ENCODE peak calls at places on chromosomes 3 and 15, in nine cellular contexts. I is epithelial cell of esophagus, T is tibial artery, V is omental fat pad, D is astrocyte, S is RWPE1, G is psoas muscle, R is dorsolateral prefrontal cortex, F is left ventricle myocardium inferior. N is an unnamed sample.

GRCh38 chr3:153052096-153052460 is 109.9 kb upstream of the RAP2B start:
- DNase-seq in I (peak; percentile 99), T (no peak), V (no peak), D (peak; percentile 97), S (peak; percentile 82), G (no peak), R (no peak), F (no peak), N (peak; percentile 75)

GRCh38 chr15:77553257-77553656 is 79.5 kb downstream of the LINGO1 start:
- DNase-seq in I (no peak), T (no peak), V (no peak), D (no peak), S (no peak), G (no peak), R (no peak), F (no peak), N (no peak)

GRCh38 chr15:88218557-88219214 is 37.9 kb downstream of the NTRK3 start:
- DNase-seq in I (no peak), T (no peak), V (no peak), D (no peak), S (no peak), G (no peak), R (no peak), F (no peak), N (no peak)

GRCh38 chr3:37741644-37742043 is 120.0 kb upstream of the CTDSPL start:
- DNase-seq in I (peak; percentile 49), T (peak; percentile 64), V (no peak), D (no peak), S (peak; percentile 7), G (peak; percentile 49), R (peak; percentile 62), F (peak; percentile 63), N (peak; percentile 77)

GRCh38 chr15:81480645-81481053 is 106.6 kb upstream of the TMC3 start:
- DNase-seq in I (peak; percentile 67), T (no peak), V (no peak), D (peak; percentile 19), S (peak; percentile 34), G (no peak), R (no peak), F (no peak), N (no peak)

GRCh38 chr3:66553714-66554113 is 52.9 kb upstream of the LRIG1 start:
- DNase-seq in I (no peak), T (no peak), V (no peak), D (no peak), S (no peak), G (no peak), R (no peak), F (no peak), N (no peak)

GRCh38 chr3:150349314-150350097 is 58.6 kb upstream of the TSC22D2 start:
- DNase-seq in I (peak; percentile 46), T (no peak), V (no peak), D (no peak), S (no peak), G (peak; percentile 21), R (peak; percentile 86), F (peak; percentile 69), N (no peak)

GRCh38 chr15:77016321-77016695 is 21.4 kb downstream of the PSTPIP1 start:
- DNase-seq in I (no peak), T (no peak), V (no peak), D (no peak), S (no peak), G (peak; percentile 3), R (no peak), F (no peak), N (no peak)

GRCh38 chr3:64332461-64333350 is 107.4 kb upstream of the PRICKLE2 start:
- DNase-seq in I (no peak), T (no peak), V (no peak), D (peak; percentile 67), S (no peak), G (no peak), R (no peak), F (no peak), N (no peak)

GRCh38 chr3:55860040-55860439 is 372.9 kb upstream of the WNT5A start:
- DNase-seq in I (no peak), T (no peak), V (no peak), D (peak; percentile 6), S (no peak), G (no peak), R (no peak), F (no peak), N (no peak)

GRCh38 chr3:1953519-1953918 is 145.1 kb upstream of the CNTN4 start:
- DNase-seq in I (no peak), T (no peak), V (no peak), D (no peak), S (no peak), G (no peak), R (peak; percentile 55), F (no peak), N (no peak)

GRCh38 chr3:71709908-71710511 is 15.2 kb downstream of the EIF4E3 start:
- DNase-seq in I (no peak), T (no peak), V (no peak), D (no peak), S (no peak), G (no peak), R (no peak), F (no peak), N (no peak)

GRCh38 chr3:55790596-55791350 is 303.7 kb upstream of the WNT5A start:
- DNase-seq in I (no peak), T (no peak), V (no peak), D (peak; percentile 5), S (no peak), G (no peak), R (no peak), F (no peak), N (no peak)

GRCh38 chr3:104768886-104769285 is 597.8 kb upstream of the ALCAM start:
- DNase-seq in I (no peak), T (no peak), V (no peak), D (peak; percentile 55), S (no peak), G (no peak), R (no peak), F (no peak), N (no peak)

GRCh38 chr15:40754574-40754882 is 526 bp downstream of the RMDN3 start:
- DNase-seq in I (peak; percentile 57), T (no peak), V (no peak), D (no peak), S (no peak), G (no peak), R (no peak), F (no peak), N (no peak)

DNA sequence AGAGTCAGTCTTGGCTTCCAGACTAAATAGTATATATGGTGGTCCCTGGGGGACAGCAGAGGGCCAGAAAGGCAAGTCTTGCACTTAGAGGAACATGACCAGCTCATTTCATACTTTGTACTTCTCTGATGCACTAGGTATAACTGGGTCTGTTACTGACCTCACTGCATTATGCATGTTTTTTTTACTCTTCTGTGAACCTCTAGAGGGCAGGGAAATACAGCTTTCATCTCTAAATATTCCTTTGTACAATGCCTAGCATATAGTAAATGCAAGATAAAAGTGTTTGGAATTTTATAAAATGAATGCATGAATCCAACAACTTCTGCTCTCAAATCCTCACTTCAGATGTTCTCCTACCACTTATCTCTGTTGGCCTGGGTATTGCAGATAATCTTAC is 23.4 kb upstream of the ARL14 start:
- DNase-seq in I (no peak), T (no peak), V (no peak), D (no peak), S (no peak), G (no peak), R (no peak), F (no peak), N (no peak)
- TF ChIP-seq CTCF in I (no peak), T (no peak), V (no peak), D (no peak), S (no peak), G (no peak), R (no peak), F (no peak), N (no peak)

GRCh38 chr3:44074181-44074580 is 167.5 kb upstream of the TOPAZ1 start:
- DNase-seq in I (peak; percentile 42), T (no peak), V (no peak), D (no peak), S (peak; percentile 12), G (no peak), R (no peak), F (no peak), N (peak; percentile 11)

GRCh38 chr3:44079916-44080315 is 161.8 kb upstream of the TOPAZ1 start:
- DNase-seq in I (no peak), T (no peak), V (no peak), D (no peak), S (no peak), G (no peak), R (no peak), F (no peak), N (peak; percentile 53)

GRCh38 chr3:44076221-44076829 is 165.4 kb upstream of the TOPAZ1 start:
- DNase-seq in I (no peak), T (no peak), V (no peak), D (no peak), S (no peak), G (no peak), R (no peak), F (no peak), N (peak; percentile 65)

GRCh38 chr3:44078863-44079262 is 162.8 kb upstream of the TOPAZ1 start:
- DNase-seq in I (no peak), T (no peak), V (no peak), D (no peak), S (no peak), G (no peak), R (no peak), F (no peak), N (peak; percentile 67)

DNA sequence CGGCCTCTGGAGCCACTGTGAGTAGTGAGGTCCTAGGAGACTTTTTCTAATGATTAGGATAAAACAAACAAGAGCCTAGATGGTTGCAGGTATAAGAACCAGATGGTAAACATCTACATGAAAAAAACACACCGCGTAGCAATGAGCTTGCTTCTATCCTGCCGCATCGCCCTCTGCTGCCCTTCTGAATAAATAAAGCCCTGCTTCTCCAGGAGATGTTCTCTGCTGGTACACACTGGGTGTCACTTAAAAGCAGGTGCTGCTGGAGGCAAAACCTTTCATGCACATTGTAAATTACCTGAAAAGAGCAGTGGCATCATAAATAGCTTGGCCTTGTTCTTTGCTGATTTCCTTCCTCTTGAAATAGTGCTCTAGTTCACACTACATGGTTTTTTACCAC is 164.4 kb upstream of the TOPAZ1 start:
- DNase-seq in I (peak; percentile 19), T (no peak), V (no peak), D (no peak), S (no peak), G (no peak), R (no peak), F (no peak), N (peak; percentile 23)
- TF ChIP-seq CTCF in I (peak; percentile 24), T (no peak), V (no peak), D (no peak), S (no peak), G (no peak), R (no peak), F (peak; percentile 23), N (peak; percentile 33)

DNA sequence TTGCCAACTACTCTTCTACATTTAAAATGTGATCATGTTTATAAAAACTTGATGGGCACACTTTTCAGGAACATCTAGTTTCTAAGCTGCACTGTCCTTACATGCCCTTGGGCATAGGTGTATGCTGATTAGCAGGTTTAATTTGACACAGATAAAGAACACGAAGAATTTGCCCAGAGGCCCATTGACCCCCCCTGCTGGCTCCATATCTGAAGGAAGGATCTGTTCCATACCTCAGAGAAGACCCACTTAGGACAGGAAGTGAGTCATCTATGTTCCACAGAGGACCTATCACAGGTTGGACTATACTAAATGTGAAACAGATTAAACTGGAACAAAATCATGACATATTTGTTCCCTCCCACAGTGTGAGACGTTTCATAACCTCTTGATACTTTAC is 92.8 kb upstream of the LPP start:
- DNase-seq in I (peak; percentile 84), T (no peak), V (no peak), D (peak; percentile 72), S (peak; percentile 80), G (no peak), R (no peak), F (no peak), N (no peak)
- TF ChIP-seq CTCF in I (peak; percentile 13), T (no peak), V (no peak), D (peak; percentile 2), S (no peak), G (no peak), R (no peak), F (no peak), N (no peak)

GRCh38 chr15:93067649-93068085 is 21.3 kb downstream of the RGMA start:
- DNase-seq in I (peak; percentile 50), T (no peak), V (no peak), D (no peak), S (no peak), G (peak; percentile 54), R (no peak), F (no peak), N (no peak)
- TF ChIP-seq CTCF in I (no peak), T (no peak), V (no peak), D (no peak), S (no peak), G (no peak), R (no peak), F (no peak), N (no peak)

N was measured in osteocyte.